ENCODE peak calls at places on chromosomes 3 and 15, in five cellular contexts. One of them, this sample, is unnamed.

GRCh38 chr3:115766587-115767492 is 143.5 kb downstream of the GAP43 start:
- DNase-seq in astrocyte: peak
- DNase-seq in endothelial cell: no peak
- DNase-seq in astrocyte of the cerebellum: peak
- DNase-seq in hepatocyte: no peak
- DNase-seq in this sample: no peak

GRCh38 chr3:8575364-8576104 is 69.1 kb downstream of the SSUH2 start:
- DNase-seq in endothelial cell: no peak
- DNase-seq in astrocyte of the cerebellum: no peak
- DNase-seq in hepatocyte: no peak
- DNase-seq in astrocyte: peak
- DNase-seq in this sample: no peak

GRCh38 chr3:169496402-169496801 is 167.1 kb downstream of the MECOM start:
- DNase-seq in hepatocyte: no peak
- DNase-seq in astrocyte: no peak
- DNase-seq in astrocyte of the cerebellum: no peak
- DNase-seq in endothelial cell: no peak
- DNase-seq in this sample: no peak

GRCh38 chr3:90015688-90016356 is 908.4 kb downstream of the EPHA3 start:
- DNase-seq in astrocyte of the cerebellum: peak
- DNase-seq in hepatocyte: peak
- DNase-seq in endothelial cell: no peak
- DNase-seq in astrocyte: peak
- DNase-seq in this sample: peak

GRCh38 chr15:53210653-53211052 is 420.5 kb upstream of the ONECUT1 start:
- DNase-seq in endothelial cell: no peak
- DNase-seq in hepatocyte: no peak
- DNase-seq in astrocyte: no peak
- DNase-seq in astrocyte of the cerebellum: no peak
- DNase-seq in this sample: no peak

GRCh38 chr15:32029862-32030781 is at the start of gene CHRNA7:
- DNase-seq in astrocyte of the cerebellum: peak
- DNase-seq in endothelial cell: peak
- DNase-seq in hepatocyte: peak
- DNase-seq in astrocyte: peak
- DNase-seq in this sample: no peak

GRCh38 chr3:52456169-52456799 is 880 bp downstream of the NISCH start:
- DNase-seq in hepatocyte: peak
- DNase-seq in astrocyte: peak
- DNase-seq in endothelial cell: no peak
- DNase-seq in astrocyte of the cerebellum: no peak
- DNase-seq in this sample: no peak

GRCh38 chr3:16943857-16944256 is 59.1 kb downstream of the PLCL2 start:
- DNase-seq in hepatocyte: no peak
- DNase-seq in astrocyte of the cerebellum: no peak
- DNase-seq in endothelial cell: no peak
- DNase-seq in astrocyte: no peak
- DNase-seq in this sample: no peak

GRCh38 chr3:108524547-108524946 is 14.2 kb upstream of the MYH15 start:
- DNase-seq in astrocyte of the cerebellum: no peak
- DNase-seq in hepatocyte: no peak
- DNase-seq in endothelial cell: no peak
- DNase-seq in astrocyte: no peak
- DNase-seq in this sample: no peak

GRCh38 chr3:142595951-142596725 is at the start of gene PLS1:
- DNase-seq in endothelial cell: peak
- DNase-seq in astrocyte: peak
- DNase-seq in hepatocyte: peak
- DNase-seq in astrocyte of the cerebellum: peak
- DNase-seq in this sample: peak

GRCh38 chr15:41042851-41043250 is 73.2 kb downstream of the INO80 start:
- DNase-seq in endothelial cell: no peak
- DNase-seq in astrocyte: no peak
- DNase-seq in astrocyte of the cerebellum: no peak
- DNase-seq in hepatocyte: no peak
- DNase-seq in this sample: no peak

GRCh38 chr15:37788330-37788729 is 146.1 kb upstream of the TMCO5A start:
- DNase-seq in hepatocyte: no peak
- DNase-seq in astrocyte of the cerebellum: no peak
- DNase-seq in astrocyte: no peak
- DNase-seq in endothelial cell: no peak
- DNase-seq in this sample: no peak

GRCh38 chr3:137249311-137249940 is 291.6 kb downstream of the IL20RB start:
- DNase-seq in astrocyte: no peak
- DNase-seq in endothelial cell: no peak
- DNase-seq in astrocyte of the cerebellum: no peak
- DNase-seq in hepatocyte: no peak
- DNase-seq in this sample: no peak

GRCh38 chr3:127151992-127152391 is 40.9 kb upstream of the PRR23E start:
- DNase-seq in endothelial cell: no peak
- DNase-seq in astrocyte: peak
- DNase-seq in hepatocyte: no peak
- DNase-seq in astrocyte of the cerebellum: peak
- DNase-seq in this sample: no peak

GRCh38 chr3:56154297-56154696 is 314.0 kb downstream of the ERC2 start:
- DNase-seq in astrocyte of the cerebellum: no peak
- DNase-seq in endothelial cell: no peak
- DNase-seq in astrocyte: no peak
- DNase-seq in hepatocyte: no peak
- DNase-seq in this sample: no peak

GRCh38 chr3:7576506-7576905 is 715.6 kb downstream of the GRM7 start:
- DNase-seq in astrocyte: no peak
- DNase-seq in endothelial cell: no peak
- DNase-seq in hepatocyte: no peak
- DNase-seq in astrocyte of the cerebellum: no peak
- DNase-seq in this sample: no peak

GRCh38 chr3:27141668-27142067 is 227.5 kb downstream of the NEK10 start:
- DNase-seq in endothelial cell: no peak
- DNase-seq in hepatocyte: no peak
- DNase-seq in astrocyte: no peak
- DNase-seq in astrocyte of the cerebellum: no peak
- DNase-seq in this sample: no peak
- TF ChIP-seq CTCF in endothelial cell: no peak
- TF ChIP-seq CTCF in hepatocyte: no peak
- TF ChIP-seq CTCF in astrocyte: no peak
- TF ChIP-seq CTCF in astrocyte of the cerebellum: no peak
- TF ChIP-seq CTCF in this sample: no peak

DNA sequence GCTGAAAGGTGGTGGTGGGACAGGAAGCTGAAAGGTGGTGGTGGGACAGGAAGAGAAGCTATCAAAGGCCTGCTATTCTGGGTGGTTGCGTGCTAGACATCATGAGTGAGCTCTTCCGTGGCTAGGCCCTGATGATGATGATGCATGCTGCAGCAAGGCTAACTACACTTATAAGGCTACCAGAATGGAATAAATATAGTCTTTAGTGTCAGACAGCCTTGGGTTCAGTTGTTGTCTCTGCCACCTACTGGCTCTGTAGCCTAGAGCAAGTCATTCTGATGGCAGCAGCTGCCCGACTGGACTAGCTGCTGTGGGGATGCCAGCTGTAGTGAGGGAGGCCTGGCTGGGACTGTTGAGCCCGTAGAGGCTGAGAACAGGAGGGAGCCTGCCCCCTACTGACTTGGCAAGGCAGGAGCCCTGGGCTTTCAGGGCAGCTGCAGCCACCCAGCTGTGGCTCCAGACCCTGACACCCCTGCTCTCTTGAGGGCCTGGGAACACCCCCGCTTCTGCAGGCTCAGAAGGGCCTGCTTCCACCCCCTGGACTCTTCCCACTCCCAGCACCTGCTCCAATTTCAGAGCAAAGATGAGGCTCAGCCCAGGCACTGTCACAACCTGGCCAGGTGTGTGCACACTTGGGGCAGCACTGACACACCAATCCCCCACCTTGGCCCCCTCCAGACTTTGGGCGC is 21.4 kb upstream of the ZBED2 start:
- DNase-seq in endothelial cell: no peak
- DNase-seq in astrocyte of the cerebellum: no peak
- DNase-seq in astrocyte: no peak
- DNase-seq in hepatocyte: peak
- DNase-seq in this sample: no peak
- TF ChIP-seq CTCF in endothelial cell: no peak
- TF ChIP-seq CTCF in astrocyte of the cerebellum: no peak
- TF ChIP-seq CTCF in astrocyte: no peak
- TF ChIP-seq CTCF in hepatocyte: no peak
- TF ChIP-seq CTCF in this sample: no peak

DNA sequence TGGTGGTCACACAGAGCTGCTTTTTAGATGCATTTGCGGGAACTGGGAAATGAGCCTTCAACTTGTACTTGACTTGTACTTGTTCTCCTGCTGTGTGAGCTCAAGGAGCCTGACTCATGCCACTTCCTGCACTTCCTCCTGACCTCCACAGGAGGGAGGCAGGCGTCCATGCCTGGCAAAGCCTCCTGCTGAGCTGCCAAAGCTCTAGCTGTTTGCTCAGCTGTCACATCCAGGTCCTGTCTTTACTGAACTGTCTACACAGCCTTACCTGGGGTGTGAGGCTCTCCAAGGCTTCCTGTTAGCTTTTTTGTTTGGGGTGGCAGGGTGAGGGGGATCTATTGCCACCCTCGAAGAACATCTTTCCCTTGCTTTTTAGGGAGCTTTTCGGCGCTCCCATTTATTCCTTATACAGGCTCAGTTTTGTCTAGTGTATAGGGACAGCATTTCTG is 6.4 kb downstream of the THPO start:
- DNase-seq in astrocyte: peak
- DNase-seq in astrocyte of the cerebellum: peak
- DNase-seq in endothelial cell: peak
- DNase-seq in hepatocyte: peak
- DNase-seq in this sample: peak
- TF ChIP-seq CTCF in astrocyte: peak
- TF ChIP-seq CTCF in astrocyte of the cerebellum: peak
- TF ChIP-seq CTCF in endothelial cell: peak
- TF ChIP-seq CTCF in hepatocyte: peak
- TF ChIP-seq CTCF in this sample: peak

GRCh38 chr3:128782282-128783146 is 56.5 kb downstream of the RAB7A start:
- DNase-seq in astrocyte of the cerebellum: no peak
- DNase-seq in endothelial cell: no peak
- DNase-seq in hepatocyte: peak
- DNase-seq in astrocyte: no peak
- DNase-seq in this sample: no peak

GRCh38 chr3:128783774-128784173 is 57.8 kb downstream of the RAB7A start:
- DNase-seq in hepatocyte: no peak
- DNase-seq in endothelial cell: no peak
- DNase-seq in astrocyte: no peak
- DNase-seq in astrocyte of the cerebellum: no peak
- DNase-seq in this sample: no peak

GRCh38 chr3:128786434-128787020 is 60.5 kb downstream of the RAB7A start:
- DNase-seq in hepatocyte: no peak
- DNase-seq in astrocyte: peak
- DNase-seq in endothelial cell: no peak
- DNase-seq in astrocyte of the cerebellum: no peak
- DNase-seq in this sample: no peak

GRCh38 chr3:128784843-128785242 is 58.9 kb downstream of the RAB7A start:
- DNase-seq in hepatocyte: no peak
- DNase-seq in astrocyte: no peak
- DNase-seq in astrocyte of the cerebellum: no peak
- DNase-seq in endothelial cell: no peak
- DNase-seq in this sample: no peak

DNA sequence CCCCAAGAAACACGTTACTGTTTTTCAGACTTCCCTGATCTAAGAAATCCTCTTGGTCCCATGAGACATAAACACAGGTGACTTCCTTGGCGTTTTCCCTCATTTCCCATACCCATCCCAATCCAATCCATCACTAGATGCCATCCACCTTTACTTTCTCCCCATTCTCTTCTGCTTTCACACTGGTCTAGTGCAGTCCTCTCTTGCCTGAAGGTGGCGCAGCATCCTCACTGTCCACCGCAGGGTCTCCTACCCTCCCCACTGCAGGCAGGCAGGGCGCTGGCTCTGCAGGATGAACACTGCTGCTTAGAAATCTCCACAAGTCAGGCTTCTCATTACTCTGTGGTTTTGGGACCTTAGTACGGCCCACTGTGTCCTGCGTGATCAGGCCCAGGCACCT is 58.2 kb downstream of the RAB7A start:
- DNase-seq in astrocyte: no peak
- DNase-seq in hepatocyte: peak
- DNase-seq in astrocyte of the cerebellum: no peak
- DNase-seq in endothelial cell: peak
- DNase-seq in this sample: no peak
- TF ChIP-seq CTCF in astrocyte: peak
- TF ChIP-seq CTCF in hepatocyte: peak
- TF ChIP-seq CTCF in astrocyte of the cerebellum: peak
- TF ChIP-seq CTCF in endothelial cell: peak
- TF ChIP-seq CTCF in this sample: peak

DNA sequence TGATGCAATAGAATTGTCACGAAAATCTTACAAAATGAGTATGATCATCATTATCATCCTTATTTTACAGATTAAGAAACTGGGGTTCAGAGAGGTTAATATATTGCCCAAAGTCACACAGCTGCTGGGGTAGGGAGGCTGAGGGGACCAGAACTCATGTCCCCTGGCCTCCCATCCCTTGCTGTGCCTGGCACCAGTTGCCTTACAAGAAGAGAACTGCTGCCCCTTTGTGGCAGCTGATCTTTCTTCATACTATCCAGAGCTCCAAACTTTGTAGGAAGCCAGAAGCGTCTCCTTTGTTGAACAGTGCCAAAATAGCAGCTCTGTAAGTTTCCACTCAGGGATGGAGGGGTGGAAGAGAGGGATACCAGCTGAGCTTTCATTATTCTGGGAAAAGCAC is 236.8 kb upstream of the TBC1D5 start:
- DNase-seq in endothelial cell: peak
- DNase-seq in astrocyte: no peak
- DNase-seq in astrocyte of the cerebellum: no peak
- DNase-seq in hepatocyte: peak
- DNase-seq in this sample: no peak
- TF ChIP-seq CTCF in endothelial cell: no peak
- TF ChIP-seq CTCF in astrocyte: no peak
- TF ChIP-seq CTCF in astrocyte of the cerebellum: no peak
- TF ChIP-seq CTCF in hepatocyte: peak
- TF ChIP-seq CTCF in this sample: no peak

GRCh38 chr3:170852307-170852706 is 17.7 kb downstream of the RPL22L1 start:
- DNase-seq in astrocyte: no peak
- DNase-seq in endothelial cell: no peak
- DNase-seq in astrocyte of the cerebellum: no peak
- DNase-seq in hepatocyte: no peak
- DNase-seq in this sample: no peak

GRCh38 chr3:170844377-170844776 is 25.6 kb downstream of the RPL22L1 start:
- DNase-seq in hepatocyte: no peak
- DNase-seq in astrocyte of the cerebellum: no peak
- DNase-seq in astrocyte: no peak
- DNase-seq in endothelial cell: no peak
- DNase-seq in this sample: no peak

DNA sequence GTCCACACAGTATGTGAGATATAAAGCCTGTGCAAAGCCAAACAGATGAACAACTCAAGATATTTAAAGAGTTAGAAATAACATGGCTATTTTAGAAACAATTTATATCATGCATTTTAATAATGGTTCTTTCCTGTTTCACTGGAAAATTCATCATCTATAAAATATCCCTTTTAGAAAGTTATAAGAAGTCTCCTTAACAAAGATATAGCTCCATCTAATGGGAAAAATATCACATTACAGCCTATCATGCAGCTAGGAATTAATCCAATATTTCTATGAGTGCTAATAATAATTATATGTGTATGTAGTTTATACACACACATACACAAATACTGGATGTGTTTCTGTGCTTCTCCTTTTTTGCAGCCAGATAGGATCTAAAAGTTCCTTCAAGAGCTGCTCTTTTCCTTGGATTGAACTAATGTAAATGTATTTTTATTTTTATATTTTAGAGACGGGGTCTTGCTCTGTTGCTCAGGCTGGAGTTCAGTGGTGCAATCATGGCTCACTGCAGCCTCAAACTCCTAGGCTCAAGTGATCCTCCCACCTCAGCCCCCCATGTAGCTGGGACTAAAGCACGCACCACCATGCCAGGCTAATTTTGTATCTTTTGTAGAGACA is 21.6 kb downstream of the RPL22L1 start:
- DNase-seq in hepatocyte: no peak
- DNase-seq in endothelial cell: no peak
- DNase-seq in astrocyte: no peak
- DNase-seq in astrocyte of the cerebellum: no peak
- DNase-seq in this sample: no peak
- TF ChIP-seq CTCF in hepatocyte: peak
- TF ChIP-seq CTCF in endothelial cell: peak
- TF ChIP-seq CTCF in astrocyte: peak
- TF ChIP-seq CTCF in astrocyte of the cerebellum: peak
- TF ChIP-seq CTCF in this sample: peak

This sample was measured in AG09319.